ENCODE peak calls at places on chromosomes 4 and X, in seven cellular contexts. H is AG04450; Z is ovary; K is CD8-positive, alpha-beta T cell; P is GM06990; G is GM23338; D is progenitor cell of endocrine pancreas. Q is an unnamed sample.

GRCh38 chr4:34723606-34724005 is 1520.7 kb downstream of the ARAP2 start:
- DNase-seq in H (no peak), Z (no peak), K (no peak), P (no peak), G (no peak), D (no peak), Q (no peak)

GRCh38 chr4:139642364-139642763 is 23.3 kb upstream of the MGST2 start:
- DNase-seq in H (no peak), Z (no peak), K (no peak), P (no peak), G (no peak), D (no peak), Q (no peak)

GRCh38 chr4:110087116-110087708 is 111.2 kb downstream of the ELOVL6 start:
- DNase-seq in H (peak; percentile 27), Z (no peak), K (no peak), P (no peak), G (no peak), D (no peak), Q (no peak)

GRCh38 chrX:21975827-21976226 is 35.3 kb downstream of the SMS start:
- DNase-seq in H (peak; percentile 54), Z (no peak), K (no peak), P (no peak), G (peak; percentile 17), D (no peak), Q (no peak)

GRCh38 chrX:112734250-112734649 is 54.5 kb upstream of the LHFPL1 start:
- DNase-seq in H (no peak), Z (no peak), K (no peak), P (no peak), G (peak; percentile 9), D (no peak), Q (no peak)

GRCh38 chr4:164383187-164384181 is 370.4 kb upstream of the SMIM31 start:
- DNase-seq in H (no peak), Z (no peak), K (no peak), P (no peak), G (peak; percentile 78), D (peak; percentile 42), Q (no peak)

GRCh38 chr4:791866-792630 is 33.9 kb downstream of the CPLX1 start:
- DNase-seq in H (no peak), Z (no peak), K (no peak), P (peak; percentile 49), G (peak; percentile 85), D (no peak), Q (peak; percentile 51)

GRCh38 chr4:101258782-101259353 is 88.5 kb downstream of the PPP3CA start:
- DNase-seq in H (no peak), Z (no peak), K (no peak), P (no peak), G (no peak), D (no peak), Q (no peak)

GRCh38 chr4:156779774-156780173 is 191.8 kb downstream of the PDGFC start:
- DNase-seq in H (peak; percentile 78), Z (no peak), K (no peak), P (no peak), G (no peak), D (no peak), Q (no peak)

GRCh38 chrX:150649096-150649870 is 43.9 kb upstream of the MTMR1 start:
- DNase-seq in H (peak; percentile 4), Z (peak; percentile 74), K (no peak), P (no peak), G (no peak), D (no peak), Q (no peak)

GRCh38 chrX:42524374-42524773 is 253.6 kb downstream of the PPP1R2C start:
- DNase-seq in H (no peak), Z (no peak), K (no peak), P (no peak), G (no peak), D (no peak), Q (no peak)

GRCh38 chrX:42515939-42516338 is 262.0 kb downstream of the PPP1R2C start:
- DNase-seq in H (no peak), Z (no peak), K (no peak), P (no peak), G (no peak), D (no peak), Q (no peak)

DNA sequence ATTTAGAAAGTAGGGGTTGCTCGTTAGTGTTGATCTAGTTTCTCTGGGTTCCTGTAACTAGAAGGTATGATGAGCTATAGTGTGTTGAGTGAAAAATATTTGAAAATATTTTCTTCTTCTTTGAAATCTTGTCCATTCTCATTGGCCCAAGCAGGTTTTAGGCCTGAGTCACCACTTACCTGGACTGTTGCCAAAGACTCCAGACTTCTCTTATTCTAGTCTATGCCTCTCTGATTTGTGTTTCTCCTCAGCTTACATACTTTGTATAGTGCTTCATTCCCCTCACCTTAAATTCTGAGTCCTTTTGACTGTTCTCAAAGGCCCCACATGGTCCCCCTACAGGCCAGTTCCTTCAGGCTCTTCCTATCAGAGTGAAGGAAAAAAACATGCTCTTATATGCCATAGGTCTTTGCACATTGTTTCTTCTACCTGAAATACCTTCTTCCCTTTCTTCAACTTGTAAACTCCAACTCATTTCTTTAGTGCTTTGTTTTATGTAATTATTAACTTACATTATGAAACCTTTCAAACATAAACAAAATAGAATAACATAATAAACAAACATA is 258.2 kb downstream of the PPP1R2C start:
- DNase-seq in H (no peak), Z (no peak), K (no peak), P (no peak), G (no peak), D (no peak), Q (no peak)
- TF ChIP-seq CTCF in H (peak; percentile 19), Z (no peak), K (no peak), P (peak; percentile 13), G (peak; percentile 26), D (peak; percentile 29), Q (no peak)

DNA sequence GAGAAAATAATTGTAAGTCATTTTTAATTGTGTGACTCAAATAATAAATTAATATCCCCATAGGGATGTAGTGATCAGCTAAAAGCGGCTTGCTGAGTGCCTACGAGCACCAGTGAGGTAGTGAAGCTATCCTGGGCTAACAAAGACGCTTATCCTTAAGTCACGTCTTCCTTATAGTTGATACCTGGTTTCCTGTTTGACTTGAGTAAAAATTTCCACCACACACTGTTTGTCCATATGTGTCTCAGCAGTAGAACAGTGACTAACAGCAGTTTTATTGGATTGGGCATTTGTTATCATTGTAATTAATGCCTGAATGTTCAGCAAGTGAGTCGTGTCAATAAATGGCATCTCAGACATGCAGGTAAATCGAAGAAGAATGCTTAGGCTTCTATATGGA is 241.1 kb downstream of the GRXCR1 start:
- DNase-seq in H (no peak), Z (no peak), K (no peak), P (no peak), G (no peak), D (no peak), Q (no peak)
- TF ChIP-seq CTCF in H (no peak), Z (no peak), K (no peak), P (no peak), G (no peak), D (no peak), Q (no peak)

GRCh38 chr4:159209249-159209648 is 106.4 kb downstream of the RAPGEF2 start:
- DNase-seq in H (no peak), Z (no peak), K (no peak), P (no peak), G (peak; percentile 57), D (no peak), Q (no peak)
- TF ChIP-seq CTCF in H (no peak), Z (no peak), K (no peak), P (no peak), G (no peak), D (no peak), Q (no peak)

DNA sequence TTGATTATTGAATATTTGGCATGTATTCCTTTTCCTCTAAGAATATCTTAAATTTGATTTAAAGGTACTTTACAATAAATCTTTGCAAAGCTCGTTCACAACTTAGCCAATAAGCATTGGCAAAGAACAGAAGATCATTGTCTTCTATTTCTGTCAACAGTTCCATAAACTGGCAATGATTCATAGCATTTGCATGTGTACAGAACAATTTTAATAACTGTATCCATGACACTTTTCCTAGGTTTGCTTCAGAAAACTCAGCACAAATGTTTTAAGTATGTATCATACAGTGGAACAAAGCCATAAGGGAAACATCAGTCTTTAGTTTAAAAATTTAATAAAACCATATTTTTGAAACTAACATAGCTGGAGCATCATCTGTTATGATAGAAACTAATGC is 462.7 kb upstream of the RPS6KA3 start:
- DNase-seq in H (no peak), Z (no peak), K (no peak), P (no peak), G (no peak), D (no peak), Q (no peak)
- TF ChIP-seq CTCF in H (no peak), Z (no peak), K (no peak), P (no peak), G (no peak), D (no peak), Q (no peak)

GRCh38 chr4:119300388-119301131 is 21.4 kb downstream of the FABP2 start:
- DNase-seq in H (peak; percentile 78), Z (peak; percentile 93), K (peak; percentile 79), P (peak; percentile 97), G (peak; percentile 97), D (peak; percentile 90), Q (peak; percentile 85)
- TF ChIP-seq CTCF in H (peak; percentile 22), Z (no peak), K (no peak), P (peak; percentile 20), G (peak; percentile 9), D (peak; percentile 36), Q (no peak)

DNA sequence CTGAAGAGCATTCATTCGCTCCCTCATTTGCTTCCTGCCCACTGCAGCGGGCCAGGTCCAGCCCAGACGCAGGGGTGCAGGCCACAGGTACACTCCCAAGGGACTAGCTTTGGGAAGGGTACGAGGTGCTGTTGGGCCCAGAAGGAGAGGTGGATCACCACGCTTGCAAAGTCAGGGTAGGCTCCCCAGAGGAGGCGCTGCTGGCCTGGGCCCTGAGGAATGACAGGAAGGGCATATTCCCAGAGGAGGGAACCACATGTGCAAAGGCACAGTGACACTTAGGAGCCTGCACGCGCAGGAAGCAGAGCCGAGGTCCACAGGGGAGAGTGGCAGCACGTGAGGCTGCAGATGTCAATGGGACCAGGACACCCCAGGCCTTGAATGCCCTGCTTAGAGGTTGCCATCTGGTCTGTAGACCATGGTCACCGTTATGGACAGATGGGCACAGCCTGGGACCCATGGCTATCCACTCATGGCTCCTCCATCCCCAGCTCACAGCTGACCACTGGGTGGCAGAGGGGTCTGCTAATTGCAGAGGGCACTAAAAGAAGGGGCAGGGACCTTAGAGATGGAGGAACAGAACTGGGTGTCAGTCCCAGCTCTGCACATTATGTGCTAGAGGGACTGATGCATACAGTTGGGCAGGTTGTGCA is 7.9 kb downstream of the HTRA3 start:
- DNase-seq in H (no peak), Z (no peak), K (no peak), P (no peak), G (no peak), D (no peak), Q (no peak)
- TF ChIP-seq CTCF in H (peak; percentile 5), Z (no peak), K (no peak), P (no peak), G (no peak), D (no peak), Q (no peak)

Q was measured in GM20000.